ENCODE peak calls at places on chromosome 18, in six cellular contexts. U is Karpas-422, H is neuronal stem cell, E is HCT116, P is GM23338, G is osteoblast. W is an unnamed sample.

GRCh38 chr18:70991577-70991976 is 702.7 kb downstream of the SOCS6 start:
- DNase-seq in U (no peak), H (no peak), E (no peak), P (no peak), G (no peak), W (no peak)

GRCh38 chr18:79353238-79353637 is 42.5 kb upstream of the NFATC1 start:
- DNase-seq in U (peak), H (no peak), E (no peak), P (peak), G (no peak), W (peak)

GRCh38 chr18:49561377-49562193 is at the start of gene LIPG:
- DNase-seq in U (no peak), H (peak), E (peak), P (peak), G (peak), W (peak)

GRCh38 chr18:67710639-67711038 is 194.1 kb upstream of the DSEL start:
- DNase-seq in U (peak), H (no peak), E (no peak), P (peak), G (no peak), W (no peak)

GRCh38 chr18:45837283-45838070 is 12.0 kb downstream of the SIGLEC15 start:
- DNase-seq in U (no peak), H (peak), E (no peak), P (peak), G (no peak), W (peak)

GRCh38 chr18:48529796-48530195 is 9.0 kb upstream of the CTIF start:
- DNase-seq in U (no peak), H (no peak), E (no peak), P (no peak), G (peak), W (no peak)

GRCh38 chr18:67783215-67783946 is 266.9 kb upstream of the DSEL start:
- DNase-seq in U (no peak), H (no peak), E (no peak), P (no peak), G (no peak), W (no peak)

GRCh38 chr18:67068608-67069007 is 447.9 kb downstream of the DSEL start:
- DNase-seq in U (no peak), H (no peak), E (no peak), P (no peak), G (no peak), W (no peak)

GRCh38 chr18:48826806-48827205 is 124.0 kb downstream of the SMAD7 start:
- DNase-seq in U (no peak), H (no peak), E (no peak), P (no peak), G (peak), W (no peak)

GRCh38 chr18:44805176-44805575 is 124.5 kb downstream of the SETBP1 start:
- DNase-seq in U (no peak), H (no peak), E (no peak), P (no peak), G (no peak), W (no peak)

DNA sequence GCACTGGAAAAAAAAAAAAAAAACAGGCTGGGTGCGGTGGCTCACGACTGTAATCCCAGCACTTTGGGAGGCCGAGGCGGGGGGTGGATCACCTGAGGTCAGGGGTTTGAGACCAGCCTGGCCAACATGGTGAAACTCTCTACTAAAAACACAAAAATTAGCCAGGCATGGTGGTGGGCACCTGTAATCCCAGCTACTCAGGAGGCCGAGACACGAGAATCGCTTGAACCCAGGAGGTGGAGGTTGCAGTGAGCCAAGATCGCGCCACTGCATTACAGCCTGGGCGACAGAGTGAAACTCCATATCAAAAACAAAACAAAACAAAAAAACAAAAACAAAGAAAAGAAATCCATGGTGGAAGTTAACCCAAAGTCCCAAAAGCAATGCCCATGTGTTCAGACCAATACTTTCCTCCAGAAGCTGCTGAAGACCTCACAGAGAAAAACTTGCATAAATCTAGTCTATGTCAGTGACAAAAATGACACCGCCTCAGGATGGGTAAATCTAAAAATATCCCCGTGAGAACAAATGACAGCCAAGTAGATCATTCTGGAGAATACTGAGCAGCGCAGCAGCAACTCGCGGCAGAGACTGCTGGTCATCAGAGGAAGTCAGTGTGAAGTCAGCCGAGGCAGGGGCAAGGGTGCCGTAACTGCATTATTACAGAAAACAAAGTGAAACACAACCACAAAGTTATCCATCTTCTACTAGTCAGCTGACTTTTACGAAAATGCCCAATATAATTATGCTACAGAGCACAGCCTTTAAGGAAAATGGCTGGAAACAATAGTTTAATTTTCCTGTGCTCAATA is 41.0 kb downstream of the LPIN2 start:
- DNase-seq in U (no peak), H (no peak), E (no peak), P (no peak), G (peak), W (no peak)
- H3K4me2 ChIP-seq in U (peak), H (no peak), E (no peak), P (no peak), G (peak), W (no peak)

GRCh38 chr18:32975166-32975441 is 202.3 kb upstream of the KLHL14 start:
- DNase-seq in U (no peak), H (no peak), E (no peak), P (no peak), G (no peak), W (no peak)
- H3K4me2 ChIP-seq in U (peak), H (no peak), E (no peak), P (no peak), G (no peak), W (no peak)

GRCh38 chr18:63783394-63783793 is 8.2 kb downstream of the SERPINB7 start:
- DNase-seq in U (peak), H (no peak), E (peak), P (peak), G (no peak), W (no peak)
- H3K4me2 ChIP-seq in U (no peak), H (no peak), E (no peak), P (no peak), G (no peak), W (no peak)

DNA sequence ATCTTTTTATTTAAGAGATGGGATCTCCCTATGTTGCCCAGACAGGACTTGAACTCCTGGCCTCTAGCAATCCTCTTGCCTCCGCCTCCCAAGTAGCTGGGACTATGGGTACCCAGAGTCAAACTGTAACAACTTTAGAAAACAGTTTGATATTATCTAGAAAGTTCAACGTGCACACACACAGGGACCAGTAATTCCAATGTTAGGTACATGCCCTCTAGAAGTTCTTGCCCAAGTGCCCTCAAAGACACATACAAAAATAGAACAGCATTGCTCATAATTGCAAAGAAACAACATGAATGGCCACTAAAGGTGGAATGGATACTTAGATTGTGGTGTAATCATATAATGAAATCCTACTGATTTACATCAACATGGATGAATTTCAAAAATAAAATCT is 12.6 kb upstream of the LPIN2 start:
- DNase-seq in U (no peak), H (no peak), E (no peak), P (no peak), G (no peak), W (no peak)
- H3K4me2 ChIP-seq in U (no peak), H (no peak), E (no peak), P (no peak), G (no peak), W (no peak)

GRCh38 chr18:31204169-31204568 is 41.5 kb upstream of the DSC1 start:
- DNase-seq in U (peak), H (no peak), E (no peak), P (no peak), G (no peak), W (no peak)
- H3K4me2 ChIP-seq in U (peak), H (no peak), E (no peak), P (no peak), G (no peak), W (no peak)

DNA sequence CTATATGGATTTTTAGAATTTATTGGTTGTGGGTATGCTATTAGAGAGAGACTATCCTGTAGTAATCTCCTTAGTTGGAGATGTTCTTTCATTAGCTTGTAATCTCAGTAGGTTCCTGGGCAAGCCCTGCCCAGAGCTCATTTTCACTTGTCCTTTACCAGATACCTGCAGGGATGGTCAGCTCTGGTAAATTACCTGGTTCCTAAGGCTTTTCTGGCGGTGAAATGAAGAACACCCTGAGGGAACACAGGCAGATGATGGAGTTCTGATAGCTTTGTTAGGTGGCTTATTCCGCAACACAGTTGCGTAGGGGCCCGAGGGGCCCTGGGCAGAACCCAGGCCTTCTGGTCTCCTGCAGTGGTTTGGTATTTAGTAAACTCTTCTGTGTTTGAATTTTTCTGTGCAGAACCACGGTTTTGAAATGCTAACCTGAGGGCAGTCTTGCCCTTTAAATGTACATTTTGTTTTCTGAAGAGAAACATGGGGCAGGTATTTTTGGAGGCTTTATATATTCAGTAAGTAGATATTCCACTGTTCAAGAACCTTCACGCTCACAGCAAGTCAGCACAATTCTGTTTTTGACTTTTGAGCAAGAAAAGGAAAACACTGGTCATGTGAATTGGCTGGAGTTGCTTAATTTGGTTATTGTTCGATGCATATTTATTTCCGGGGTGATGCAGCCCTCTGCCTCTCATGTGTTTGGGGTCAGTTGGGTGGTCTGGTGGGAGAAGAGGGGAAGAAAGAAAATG is 22.4 kb downstream of the ZNF532 start:
- DNase-seq in U (no peak), H (no peak), E (no peak), P (no peak), G (no peak), W (no peak)
- H3K4me2 ChIP-seq in U (peak), H (no peak), E (no peak), P (no peak), G (peak), W (peak)

DNA sequence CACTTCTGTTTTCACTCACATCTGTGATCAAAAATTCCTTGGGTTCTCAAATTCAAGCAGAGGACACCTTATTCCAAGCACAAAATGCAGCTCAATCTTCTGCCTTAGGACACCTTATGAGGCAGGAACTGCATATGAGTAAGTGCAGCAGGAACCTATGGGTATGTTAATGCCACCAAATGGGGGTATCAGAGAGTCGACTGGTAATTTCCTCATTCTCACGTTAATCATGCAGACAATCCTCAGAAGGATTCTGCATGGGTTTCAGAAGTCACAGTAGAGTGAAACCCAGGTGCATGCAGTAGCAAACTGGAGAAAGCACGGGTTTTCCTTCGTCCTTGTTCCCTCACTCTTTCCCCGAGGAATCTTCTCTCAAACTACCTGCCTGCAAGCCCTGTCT is 452.8 kb downstream of the CBLN2 start:
- DNase-seq in U (peak), H (no peak), E (no peak), P (peak), G (no peak), W (no peak)
- H3K4me2 ChIP-seq in U (peak), H (no peak), E (no peak), P (peak), G (no peak), W (no peak)